ENCODE peak calls at places on chromosomes 6 and 20, in five cellular contexts. One of them, this sample, is unnamed.
A peak's percentile ranks its signal among the peaks of the same experiment; 100 is the strongest.

GRCh38 chr6:156955494-156956183 is 178.5 kb downstream of the ARID1B start:
- DNase-seq in AG04450: no peak
- DNase-seq in fibroblast of pulmonary artery: peak; percentile 40
- DNase-seq in hepatocyte: no peak
- DNase-seq in fibroblast of the aortic adventitia: peak; percentile 18
- DNase-seq in this sample: no peak

GRCh38 chr6:79423216-79423615 is 114.0 kb downstream of the LCA5 start:
- DNase-seq in AG04450: no peak
- DNase-seq in fibroblast of pulmonary artery: no peak
- DNase-seq in hepatocyte: no peak
- DNase-seq in fibroblast of the aortic adventitia: no peak
- DNase-seq in this sample: no peak

GRCh38 chr6:117444600-117444999 is 18.9 kb upstream of the ROS1 start:
- DNase-seq in AG04450: no peak
- DNase-seq in fibroblast of pulmonary artery: peak; percentile 73
- DNase-seq in hepatocyte: no peak
- DNase-seq in fibroblast of the aortic adventitia: peak; percentile 61
- DNase-seq in this sample: peak; percentile 85

GRCh38 chr6:149318581-149319286 is 1.2 kb downstream of the TAB2 start:
- DNase-seq in AG04450: no peak
- DNase-seq in fibroblast of pulmonary artery: no peak
- DNase-seq in hepatocyte: peak; percentile 11
- DNase-seq in fibroblast of the aortic adventitia: peak; percentile 45
- DNase-seq in this sample: no peak

GRCh38 chr6:53869964-53870363 is 75.2 kb downstream of the LRRC1 start:
- DNase-seq in AG04450: no peak
- DNase-seq in fibroblast of pulmonary artery: peak; percentile 13
- DNase-seq in hepatocyte: peak; percentile 18
- DNase-seq in fibroblast of the aortic adventitia: no peak
- DNase-seq in this sample: no peak

GRCh38 chr6:26640806-26641205 is 18.7 kb downstream of the ZNF322 start:
- DNase-seq in AG04450: no peak
- DNase-seq in fibroblast of pulmonary artery: no peak
- DNase-seq in hepatocyte: no peak
- DNase-seq in fibroblast of the aortic adventitia: no peak
- DNase-seq in this sample: no peak

GRCh38 chr6:156437084-156437879 is 339.9 kb upstream of the ARID1B start:
- DNase-seq in AG04450: no peak
- DNase-seq in fibroblast of pulmonary artery: no peak
- DNase-seq in hepatocyte: no peak
- DNase-seq in fibroblast of the aortic adventitia: no peak
- DNase-seq in this sample: no peak

GRCh38 chr20:23293689-23294088 is 56.9 kb upstream of the NXT1 start:
- DNase-seq in AG04450: no peak
- DNase-seq in fibroblast of pulmonary artery: no peak
- DNase-seq in hepatocyte: no peak
- DNase-seq in fibroblast of the aortic adventitia: peak; percentile 5
- DNase-seq in this sample: no peak

GRCh38 chr20:46296526-46297250 is 11.6 kb downstream of the CDH22 start:
- DNase-seq in AG04450: no peak
- DNase-seq in fibroblast of pulmonary artery: no peak
- DNase-seq in hepatocyte: no peak
- DNase-seq in fibroblast of the aortic adventitia: no peak
- DNase-seq in this sample: no peak

GRCh38 chr6:169556758-169557505 is 144.9 kb downstream of the WDR27 start:
- DNase-seq in AG04450: no peak
- DNase-seq in fibroblast of pulmonary artery: no peak
- DNase-seq in hepatocyte: no peak
- DNase-seq in fibroblast of the aortic adventitia: no peak
- DNase-seq in this sample: no peak

GRCh38 chr20:18237682-18238081 is 50.6 kb upstream of the ZNF133 start:
- DNase-seq in AG04450: no peak
- DNase-seq in fibroblast of pulmonary artery: no peak
- DNase-seq in hepatocyte: no peak
- DNase-seq in fibroblast of the aortic adventitia: no peak
- DNase-seq in this sample: no peak

DNA sequence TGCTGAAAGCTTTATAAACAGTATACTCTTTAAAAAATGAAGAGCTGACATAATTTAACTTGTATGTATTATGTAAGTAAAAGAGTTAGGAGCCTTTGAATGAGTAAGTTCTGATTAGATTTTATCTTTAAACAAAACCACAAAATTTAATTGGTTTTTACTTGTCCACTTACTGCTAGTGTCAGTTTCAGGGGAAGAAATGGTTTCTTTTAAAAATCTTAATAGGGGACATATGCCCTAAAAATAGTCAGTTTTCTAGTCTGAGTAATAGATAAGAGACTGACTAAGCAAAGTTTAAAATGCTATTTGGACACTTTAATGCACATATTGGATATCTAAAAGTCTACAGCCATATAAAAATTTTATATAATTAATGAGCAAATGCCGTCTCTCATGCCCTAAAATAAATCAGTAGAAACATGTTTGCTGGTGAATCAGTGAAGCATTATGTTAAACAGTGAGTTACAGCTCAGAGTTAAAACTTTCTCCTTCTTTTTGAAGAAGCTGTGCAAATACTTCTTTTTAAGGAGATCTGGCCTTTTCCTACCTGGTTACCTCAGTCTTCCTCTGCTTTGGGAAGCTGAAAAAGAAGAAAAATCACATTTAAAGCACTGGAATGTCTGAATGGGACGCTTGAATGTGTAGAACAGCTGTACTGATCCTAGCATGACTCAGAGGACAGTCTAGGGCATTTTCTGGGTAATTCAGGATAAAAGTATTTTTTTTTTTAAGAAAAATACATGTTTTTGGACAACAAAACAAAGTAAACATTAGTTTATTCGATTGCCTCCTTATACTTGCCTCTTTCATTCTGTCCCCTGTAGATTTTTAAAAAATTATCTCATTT is 55.3 kb downstream of the CDH26 start:
- DNase-seq in AG04450: no peak
- DNase-seq in fibroblast of pulmonary artery: no peak
- DNase-seq in hepatocyte: no peak
- DNase-seq in fibroblast of the aortic adventitia: no peak
- DNase-seq in this sample: no peak
- TF ChIP-seq CTCF in AG04450: no peak
- TF ChIP-seq CTCF in fibroblast of pulmonary artery: no peak
- TF ChIP-seq CTCF in hepatocyte: no peak
- TF ChIP-seq CTCF in fibroblast of the aortic adventitia: no peak
- TF ChIP-seq CTCF in this sample: no peak

GRCh38 chr6:154480144-154480639 is 30.3 kb downstream of the CNKSR3 start:
- DNase-seq in AG04450: no peak
- DNase-seq in fibroblast of pulmonary artery: no peak
- DNase-seq in hepatocyte: no peak
- DNase-seq in fibroblast of the aortic adventitia: no peak
- DNase-seq in this sample: no peak

GRCh38 chr6:154478691-154479090 is 31.8 kb downstream of the CNKSR3 start:
- DNase-seq in AG04450: no peak
- DNase-seq in fibroblast of pulmonary artery: no peak
- DNase-seq in hepatocyte: no peak
- DNase-seq in fibroblast of the aortic adventitia: peak; percentile 52
- DNase-seq in this sample: no peak

GRCh38 chr6:154478021-154478651 is 32.3 kb downstream of the CNKSR3 start:
- DNase-seq in AG04450: no peak
- DNase-seq in fibroblast of pulmonary artery: no peak
- DNase-seq in hepatocyte: no peak
- DNase-seq in fibroblast of the aortic adventitia: no peak
- DNase-seq in this sample: no peak

GRCh38 chr6:154481541-154482013 is 28.9 kb downstream of the CNKSR3 start:
- DNase-seq in AG04450: no peak
- DNase-seq in fibroblast of pulmonary artery: no peak
- DNase-seq in hepatocyte: no peak
- DNase-seq in fibroblast of the aortic adventitia: no peak
- DNase-seq in this sample: no peak

GRCh38 chr6:154479388-154480143 is 30.9 kb downstream of the CNKSR3 start:
- DNase-seq in AG04450: peak; percentile 37
- DNase-seq in fibroblast of pulmonary artery: peak; percentile 71
- DNase-seq in hepatocyte: no peak
- DNase-seq in fibroblast of the aortic adventitia: peak; percentile 62
- DNase-seq in this sample: no peak
- H3K4me3 ChIP-seq in AG04450: peak overlapping the region; percentile 53
- H3K4me3 ChIP-seq in fibroblast of pulmonary artery: peak overlapping the region; percentile 35
- H3K4me3 ChIP-seq in hepatocyte: no peak overlapping the region
- H3K4me3 ChIP-seq in fibroblast of the aortic adventitia: peak overlapping the region; percentile 44
- H3K4me3 ChIP-seq in this sample: peak overlapping the region; percentile 41

GRCh38 chr20:48957521-48957920 is 36.0 kb downstream of the ARFGEF2 start:
- DNase-seq in AG04450: no peak
- DNase-seq in fibroblast of pulmonary artery: peak; percentile 39
- DNase-seq in hepatocyte: no peak
- DNase-seq in fibroblast of the aortic adventitia: peak; percentile 60
- DNase-seq in this sample: no peak
- TF ChIP-seq CTCF in AG04450: no peak
- TF ChIP-seq CTCF in fibroblast of pulmonary artery: peak; percentile 30
- TF ChIP-seq CTCF in hepatocyte: no peak
- TF ChIP-seq CTCF in fibroblast of the aortic adventitia: peak; percentile 44
- TF ChIP-seq CTCF in this sample: no peak

GRCh38 chr6:18119236-18119635 is 3.2 kb downstream of the NHLRC1 start:
- DNase-seq in AG04450: no peak
- DNase-seq in fibroblast of pulmonary artery: no peak
- DNase-seq in hepatocyte: peak; percentile 54
- DNase-seq in fibroblast of the aortic adventitia: no peak
- DNase-seq in this sample: no peak

GRCh38 chr6:18118330-18118729 is 4.1 kb downstream of the NHLRC1 start:
- DNase-seq in AG04450: no peak
- DNase-seq in fibroblast of pulmonary artery: no peak
- DNase-seq in hepatocyte: no peak
- DNase-seq in fibroblast of the aortic adventitia: peak; percentile 4
- DNase-seq in this sample: no peak

GRCh38 chr6:18121580-18122127 is 823 bp downstream of the NHLRC1 start:
- DNase-seq in AG04450: no peak
- DNase-seq in fibroblast of pulmonary artery: no peak
- DNase-seq in hepatocyte: no peak
- DNase-seq in fibroblast of the aortic adventitia: no peak
- DNase-seq in this sample: no peak

GRCh38 chr6:18126116-18126515 is 3.6 kb upstream of the NHLRC1 start:
- DNase-seq in AG04450: no peak
- DNase-seq in fibroblast of pulmonary artery: peak; percentile 14
- DNase-seq in hepatocyte: no peak
- DNase-seq in fibroblast of the aortic adventitia: peak; percentile 52
- DNase-seq in this sample: no peak

DNA sequence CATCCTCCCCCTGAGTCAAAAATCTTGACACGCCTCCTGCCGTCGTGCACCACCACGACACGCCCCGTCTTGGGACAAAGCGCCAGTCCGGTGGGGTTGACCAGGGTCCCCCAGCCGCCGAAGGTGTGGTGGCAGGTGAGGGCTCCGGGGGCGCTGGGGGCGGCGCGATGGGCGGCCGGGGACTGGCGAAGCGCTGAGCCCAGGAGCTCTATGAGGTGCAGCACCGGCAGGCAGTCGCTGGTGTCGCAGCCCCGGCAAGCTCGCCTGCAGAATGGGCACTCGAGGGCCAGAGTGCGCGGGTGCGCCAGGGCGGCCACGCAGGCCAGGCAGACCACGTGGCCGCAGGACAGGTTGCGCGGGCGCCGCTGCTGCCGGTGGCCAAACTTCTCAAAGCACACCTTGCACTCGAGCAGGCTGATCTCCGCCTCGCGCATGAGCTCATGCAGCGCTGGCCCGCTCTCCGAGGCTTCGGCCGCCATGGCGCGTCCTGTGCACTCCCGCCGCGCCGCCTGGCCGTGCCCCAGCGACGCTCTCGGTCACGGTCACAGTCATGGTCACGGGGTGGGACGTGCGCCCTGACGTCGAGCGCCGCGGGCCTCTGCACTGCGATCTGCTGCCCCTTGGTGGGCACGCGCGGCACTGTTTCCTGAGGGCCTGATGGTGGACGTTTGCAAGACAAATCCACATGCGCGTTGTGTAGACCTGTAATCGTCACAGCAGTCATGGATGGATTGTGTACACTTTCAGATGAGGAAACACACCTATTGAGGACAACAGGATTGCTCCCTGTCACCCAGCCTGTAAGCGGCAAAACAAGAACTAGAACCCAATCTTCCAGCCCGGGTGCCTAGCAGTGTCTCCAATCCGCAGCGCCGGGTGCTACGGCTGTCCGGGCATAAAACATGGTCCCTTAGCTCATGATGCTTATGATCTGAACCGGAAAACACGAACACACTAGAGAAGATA is at the start of gene NHLRC1:
- DNase-seq in AG04450: peak; percentile 67
- DNase-seq in fibroblast of pulmonary artery: peak; percentile 91
- DNase-seq in hepatocyte: peak; percentile 93
- DNase-seq in fibroblast of the aortic adventitia: peak; percentile 87
- DNase-seq in this sample: no peak
- H3K4me3 ChIP-seq in AG04450: peak within 1 kb of the TSS; percentile 64
- H3K4me3 ChIP-seq in fibroblast of pulmonary artery: peak within 1 kb of the TSS; percentile 56
- H3K4me3 ChIP-seq in hepatocyte: peak within 1 kb of the TSS; percentile 43
- H3K4me3 ChIP-seq in fibroblast of the aortic adventitia: peak within 1 kb of the TSS; percentile 74
- H3K4me3 ChIP-seq in this sample: peak within 1 kb of the TSS; percentile 62

DNA sequence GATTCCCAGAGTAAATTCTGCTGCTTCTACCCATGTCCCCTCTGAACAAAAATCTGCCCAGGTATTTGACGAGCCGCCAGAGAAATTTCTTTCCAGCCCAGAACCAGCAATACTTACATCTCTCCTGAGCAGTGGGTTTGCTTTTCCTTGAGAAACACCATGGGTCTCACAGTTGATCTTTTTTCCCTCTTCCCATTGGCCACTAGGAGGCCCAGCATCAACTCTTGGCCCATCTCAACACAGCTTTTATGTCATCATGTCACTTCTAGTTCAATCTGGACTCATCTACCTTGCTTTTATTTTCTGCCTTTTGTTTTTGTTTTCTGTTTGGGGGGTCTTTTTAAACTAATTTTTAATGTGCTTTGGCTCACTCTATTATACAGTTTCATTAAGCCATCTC is 18.8 kb downstream of the MAFB start:
- DNase-seq in AG04450: no peak
- DNase-seq in fibroblast of pulmonary artery: no peak
- DNase-seq in hepatocyte: no peak
- DNase-seq in fibroblast of the aortic adventitia: no peak
- DNase-seq in this sample: no peak
- TF ChIP-seq CTCF in AG04450: no peak
- TF ChIP-seq CTCF in fibroblast of pulmonary artery: no peak
- TF ChIP-seq CTCF in hepatocyte: no peak
- TF ChIP-seq CTCF in fibroblast of the aortic adventitia: peak; percentile 14
- TF ChIP-seq CTCF in this sample: no peak

This sample was measured in AG04449.